ENCODE peak calls at places on chromosome X, in ten cellular contexts. F, D, J, L, H, Y, W, V, P and M are unnamed samples.

GRCh38 chrX:23854122-23854521 is 53.6 kb downstream of the APOO start:
- DNase-seq in F (no peak), D (no peak), J (no peak), L (no peak), H (no peak), Y (no peak), W (no peak), V (no peak), P (no peak), M (no peak)

GRCh38 chrX:84415155-84415554 is 87.1 kb downstream of the HDX start:
- DNase-seq in F (no peak), D (no peak), J (no peak), L (no peak), H (no peak), Y (no peak), W (no peak), V (no peak), P (no peak), M (no peak)

GRCh38 chrX:138710866-138711331 is 618 bp downstream of the FGF13 start:
- DNase-seq in F (no peak), D (peak), J (no peak), L (no peak), H (peak), Y (peak), W (no peak), V (peak), P (peak), M (no peak)

GRCh38 chrX:330726-331144 is 12.1 kb upstream of the GTPBP6 start:
- DNase-seq in F (no peak), D (no peak), J (no peak), L (no peak), H (peak), Y (no peak), W (no peak), V (no peak), P (peak), M (no peak)

GRCh38 chrX:369563-370101 is 17.1 kb downstream of the PPP2R3B start:
- DNase-seq in F (no peak), D (no peak), J (no peak), L (no peak), H (no peak), Y (no peak), W (no peak), V (no peak), P (no peak), M (no peak)

GRCh38 chrX:72297953-72298730 is 7.6 kb downstream of the CITED1 start:
- DNase-seq in F (no peak), D (no peak), J (no peak), L (no peak), H (no peak), Y (no peak), W (no peak), V (peak), P (no peak), M (peak)

GRCh38 chrX:10444204-10444603 is 176.2 kb downstream of the MID1 start:
- DNase-seq in F (no peak), D (no peak), J (no peak), L (no peak), H (no peak), Y (peak), W (no peak), V (peak), P (no peak), M (no peak)

GRCh38 chrX:135346975-135347374 is 37.7 kb downstream of the ETDC start:
- DNase-seq in F (no peak), D (no peak), J (no peak), L (no peak), H (no peak), Y (no peak), W (no peak), V (no peak), P (no peak), M (no peak)

GRCh38 chrX:136159615-136160025 is 12.3 kb downstream of the FHL1 start:
- DNase-seq in F (no peak), D (no peak), J (no peak), L (no peak), H (no peak), Y (no peak), W (no peak), V (no peak), P (no peak), M (no peak)

DNA sequence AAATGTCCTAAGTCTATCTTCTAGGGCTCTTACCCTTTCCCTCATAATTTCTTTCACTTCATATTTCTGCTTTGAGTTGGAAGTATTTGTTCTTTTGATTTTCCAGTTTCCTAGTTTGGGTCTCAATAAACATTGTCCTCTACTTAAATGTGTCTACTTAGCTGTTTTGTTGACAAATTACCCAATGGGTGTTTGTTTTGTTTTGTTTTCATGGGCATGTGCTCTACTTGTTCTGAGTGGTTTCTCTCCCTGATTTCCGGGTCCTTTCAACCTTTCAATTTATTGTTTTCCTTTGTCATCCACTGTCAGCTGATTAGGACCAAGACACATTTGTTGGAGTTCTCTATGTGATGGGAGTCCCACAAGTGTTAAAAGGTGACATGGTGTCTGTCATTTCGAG is 1181.4 kb downstream of the RPA4 start:
- DNase-seq in F (no peak), D (no peak), J (no peak), L (no peak), H (no peak), Y (no peak), W (no peak), V (no peak), P (no peak), M (no peak)
- TF ChIP-seq CTCF in F (no peak), D (no peak), J (no peak), L (no peak), H (no peak), Y (no peak), W (no peak), V (no peak), P (no peak), M (no peak)

GRCh38 chrX:25343060-25343459 is 327.3 kb upstream of the ARX start:
- DNase-seq in F (no peak), D (no peak), J (no peak), L (no peak), H (no peak), Y (no peak), W (no peak), V (peak), P (no peak), M (no peak)
- TF ChIP-seq CTCF in F (no peak), D (no peak), J (peak), L (no peak), H (no peak), Y (no peak), W (no peak), V (peak), P (no peak), M (no peak)

GRCh38 chrX:51336584-51336983 is 4.0 kb downstream of the NUDT10 start:
- DNase-seq in F (peak), D (no peak), J (peak), L (peak), H (no peak), Y (peak), W (peak), V (peak), P (peak), M (peak)
- TF ChIP-seq CTCF in F (peak), D (peak), J (peak), L (peak), H (peak), Y (peak), W (peak), V (peak), P (no peak), M (no peak)

DNA sequence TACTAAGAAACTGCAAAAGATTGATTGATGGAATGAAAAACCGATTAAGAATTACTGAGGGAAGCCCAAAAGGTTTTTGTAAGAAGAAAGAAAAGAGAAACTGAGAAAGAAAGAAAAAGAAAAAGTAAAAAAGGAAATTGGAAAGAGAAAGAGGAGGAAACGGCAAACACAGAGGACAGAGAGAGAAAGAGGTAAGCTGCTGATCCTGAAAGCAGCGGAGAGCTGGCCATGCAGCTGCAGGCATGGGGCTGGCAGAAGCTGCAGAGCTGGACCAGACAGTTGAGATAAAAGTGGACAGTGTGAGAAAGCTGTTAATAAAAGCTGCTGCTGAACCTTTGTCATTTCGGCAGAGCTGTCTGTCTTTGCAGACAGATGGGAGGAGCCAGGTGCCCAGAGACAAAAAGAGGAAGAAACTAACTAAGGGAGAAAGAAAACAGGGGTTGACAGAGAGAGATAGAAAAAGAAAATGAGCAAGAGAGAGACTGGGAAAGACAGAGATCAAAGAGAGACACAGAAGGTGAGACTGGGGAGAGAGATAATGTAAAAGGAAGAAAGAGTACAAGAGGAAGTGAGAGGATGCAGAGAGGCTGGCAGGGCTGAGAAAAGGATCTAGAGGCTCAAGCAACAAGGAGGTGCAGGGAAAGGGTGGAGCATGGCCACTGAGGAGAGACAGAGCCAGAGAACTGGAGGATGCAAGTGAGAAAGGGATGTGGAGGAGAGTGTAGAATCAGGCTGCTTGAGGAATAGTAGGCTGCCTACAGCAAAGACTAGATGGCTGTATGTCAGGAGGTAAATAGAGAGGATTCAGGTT is 376.9 kb upstream of the FGF16 start:
- DNase-seq in F (no peak), D (no peak), J (no peak), L (no peak), H (no peak), Y (no peak), W (no peak), V (no peak), P (no peak), M (no peak)
- TF ChIP-seq CTCF in F (no peak), D (no peak), J (no peak), L (no peak), H (no peak), Y (no peak), W (no peak), V (no peak), P (no peak), M (no peak)

GRCh38 chrX:153927936-153928760 is 2.1 kb upstream of the ARHGAP4 start:
- DNase-seq in F (peak), D (peak), J (peak), L (peak), H (peak), Y (peak), W (peak), V (peak), P (peak), M (peak)
- TF ChIP-seq CTCF in F (peak), D (no peak), J (no peak), L (peak), H (peak), Y (no peak), W (no peak), V (no peak), P (no peak), M (no peak)

DNA sequence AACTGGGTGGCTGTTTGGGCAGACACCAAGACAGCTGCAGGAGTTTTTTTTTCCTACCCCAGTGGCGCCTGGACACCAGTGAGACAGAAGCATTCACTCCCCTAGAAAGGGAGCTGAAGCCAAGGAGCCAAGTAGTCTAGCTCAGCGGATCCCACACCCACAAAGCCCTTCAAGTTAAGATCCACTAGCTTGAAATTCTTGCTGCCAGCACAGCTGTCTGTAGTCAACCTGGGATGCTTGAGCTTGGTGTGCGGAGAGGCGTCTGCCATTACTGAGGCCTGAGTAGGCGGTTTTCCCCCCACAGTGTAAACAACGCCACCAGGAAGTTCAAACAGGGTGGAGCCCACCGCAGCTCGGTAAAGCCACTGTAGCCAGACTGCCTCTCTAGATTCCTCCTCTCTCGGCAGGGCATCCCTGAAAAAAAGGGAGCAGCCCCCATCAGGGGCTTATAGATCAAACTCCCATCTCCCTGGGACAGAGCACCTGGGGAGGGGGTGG is 171.4 kb downstream of the ARHGEF9 start:
- DNase-seq in F (no peak), D (no peak), J (no peak), L (no peak), H (no peak), Y (no peak), W (no peak), V (no peak), P (no peak), M (no peak)
- TF ChIP-seq CTCF in F (no peak), D (no peak), J (no peak), L (no peak), H (no peak), Y (no peak), W (no peak), V (no peak), P (no peak), M (no peak)

DNA sequence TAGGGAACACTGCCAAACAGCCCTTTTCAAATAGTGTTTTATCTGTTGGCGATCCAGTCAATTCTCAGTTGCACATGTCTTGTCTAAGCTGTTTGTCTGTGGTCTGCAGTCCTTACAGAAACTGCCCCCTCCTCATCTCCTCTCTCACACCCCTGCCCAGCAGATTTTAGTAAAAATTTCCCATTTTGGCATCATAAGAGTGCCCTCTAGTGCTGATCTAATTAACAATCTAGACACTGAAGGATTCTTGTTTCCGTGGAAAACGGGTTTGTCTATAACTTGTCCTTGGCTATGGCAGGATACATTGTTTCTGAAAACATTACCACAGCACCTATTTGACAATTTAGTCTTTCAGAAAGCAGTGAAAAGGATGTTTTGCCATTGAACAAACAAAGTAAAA is 227.2 kb upstream of the MBNL3 start:
- DNase-seq in F (no peak), D (no peak), J (no peak), L (no peak), H (no peak), Y (no peak), W (no peak), V (peak), P (no peak), M (no peak)
- TF ChIP-seq CTCF in F (no peak), D (peak), J (peak), L (peak), H (no peak), Y (no peak), W (no peak), V (peak), P (no peak), M (no peak)

DNA sequence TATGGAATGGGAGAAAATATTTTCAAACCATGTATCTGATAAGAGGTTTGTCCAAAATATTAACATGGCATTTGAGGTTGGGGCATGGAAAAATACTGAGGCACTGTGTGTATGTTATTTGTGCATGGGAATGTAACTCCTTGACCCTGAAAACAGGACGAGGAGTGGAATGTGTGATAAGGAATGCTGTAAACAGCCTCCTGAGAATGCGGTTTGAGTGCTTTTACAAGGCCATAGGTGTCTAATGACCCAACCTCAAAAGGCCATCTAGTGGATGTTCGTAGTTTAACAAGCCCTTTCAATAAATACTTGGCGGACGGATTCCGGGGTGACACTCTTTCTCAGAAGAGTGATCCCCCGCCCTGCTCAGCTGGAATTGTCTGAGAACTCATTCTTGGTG is 162.9 kb upstream of the USP9X start:
- DNase-seq in F (no peak), D (no peak), J (peak), L (peak), H (no peak), Y (no peak), W (no peak), V (peak), P (no peak), M (no peak)
- TF ChIP-seq CTCF in F (no peak), D (peak), J (peak), L (peak), H (peak), Y (peak), W (peak), V (peak), P (no peak), M (no peak)